ENCODE peak calls at places on chromosomes 7 and 10, in seven cellular contexts. H is IMR-90, Y is trophoblast cell, L is H1, P is H9, G is mesendoderm, M is mesenchymal stem cell. T is an unnamed sample.

GRCh38 chr7:93622036-93622714 is 47.7 kb upstream of the CALCR start:
- DNase-seq in P (peak; percentile 35), H (peak; percentile 8), L (no peak), M (peak; percentile 33), G (peak; percentile 81), Y (peak; percentile 73), T (no peak)

GRCh38 chr10:23096814-23097549 is 1.6 kb downstream of the MSRB2 start:
- DNase-seq in L (no peak), H (peak; percentile 70), G (peak; percentile 21), M (peak; percentile 61), P (no peak), Y (peak; percentile 21), T (no peak)

GRCh38 chr7:151063212-151063561 is 3.8 kb downstream of the SLC4A2 start:
- DNase-seq in M (peak; percentile 85), P (no peak), H (peak; percentile 69), L (no peak), Y (peak; percentile 92), G (peak; percentile 64), T (no peak)

GRCh38 chr7:113582471-113582870 is 336.3 kb downstream of the PPP1R3A start:
- DNase-seq in M (no peak), P (no peak), L (no peak), Y (peak; percentile 7), G (no peak), H (no peak), T (no peak)

GRCh38 chr7:35729061-35729783 is 34.3 kb upstream of the HERPUD2 start:
- DNase-seq in H (no peak), P (no peak), M (no peak), Y (peak; percentile 37), L (no peak), G (no peak), T (no peak)

GRCh38 chr10:66964946-66965345 is 39.1 kb downstream of the LRRTM3 start:
- DNase-seq in G (no peak), M (no peak), Y (no peak), P (no peak), L (no peak), H (no peak), T (no peak)

GRCh38 chr10:32323051-32323450 is 23.9 kb downstream of the EPC1 start:
- DNase-seq in M (no peak), P (no peak), Y (no peak), H (no peak), G (no peak), L (no peak), T (no peak)

GRCh38 chr7:87599336-87599735 is 1.3 kb downstream of the ABCB1 start:
- DNase-seq in H (no peak), P (no peak), L (no peak), G (no peak), M (peak; percentile 28), Y (no peak), T (no peak)

GRCh38 chr7:64886956-64887545 is 16.0 kb upstream of the ZNF273 start:
- DNase-seq in Y (no peak), G (no peak), L (no peak), P (peak; percentile 5), M (no peak), H (no peak), T (no peak)

GRCh38 chr10:21926949-21927348 is 76.6 kb downstream of the DNAJC1 start:
- DNase-seq in L (no peak), Y (peak; percentile 97), P (no peak), H (peak; percentile 94), G (peak; percentile 67), M (peak; percentile 92), T (no peak)

GRCh38 chr10:25682203-25682950 is 251.7 kb upstream of the MYO3A start:
- DNase-seq in H (no peak), Y (peak; percentile 23), M (peak; percentile 56), G (peak; percentile 51), L (no peak), P (no peak), T (peak; percentile 23)

GRCh38 chr10:126499744-126500143 is 111.5 kb upstream of the ADAM12 start:
- DNase-seq in P (no peak), M (no peak), G (no peak), L (no peak), Y (no peak), H (no peak), T (no peak)

GRCh38 chr10:126902157-126902556 is 3.1 kb upstream of the DOCK1 start:
- DNase-seq in L (no peak), M (peak; percentile 82), H (peak; percentile 69), Y (peak; percentile 92), G (peak; percentile 48), P (no peak), T (no peak)

GRCh38 chr10:86331861-86332260 is 34.7 kb downstream of the GRID1 start:
- DNase-seq in L (no peak), M (no peak), Y (no peak), H (no peak), G (no peak), P (no peak), T (no peak)

GRCh38 chr10:19347592-19347991 is 299.0 kb downstream of the MALRD1 start:
- DNase-seq in Y (peak; percentile 17), L (no peak), M (no peak), G (peak; percentile 26), H (no peak), P (no peak), T (peak; percentile 2)

GRCh38 chr7:34845666-34846361 is 187.8 kb downstream of the NPSR1 start:
- DNase-seq in P (no peak), L (no peak), H (no peak), G (peak; percentile 86), M (peak; percentile 37), Y (peak; percentile 22), T (no peak)

GRCh38 chr7:157413881-157414701 is 77.3 kb downstream of the DNAJB6 start:
- DNase-seq in M (no peak), G (no peak), Y (peak; percentile 62), H (no peak), L (no peak), P (no peak), T (no peak)

GRCh38 chr7:23622469-23622868 is 25.3 kb downstream of the CCDC126 start:
- DNase-seq in G (no peak), H (peak; percentile 76), Y (peak; percentile 77), L (no peak), M (peak; percentile 69), P (no peak), T (no peak)

GRCh38 chr10:89414879-89415821 is 782 bp downstream of the IFIT5 start:
- DNase-seq in H (peak; percentile 32), L (no peak), M (peak; percentile 76), Y (peak; percentile 64), P (peak; percentile 56), G (peak; percentile 69), T (peak; percentile 33)

GRCh38 chr10:1148855-1149620 is 92.9 kb downstream of the WDR37 start:
- DNase-seq in P (no peak), L (no peak), M (no peak), Y (no peak), H (no peak), G (no peak), T (no peak)

GRCh38 chr10:31352436-31353226 is 33.6 kb downstream of the ZEB1 start:
- DNase-seq in L (no peak), G (no peak), M (no peak), H (no peak), Y (no peak), P (no peak), T (no peak)

GRCh38 chr10:4450981-4451501 is 375.0 kb upstream of the AKR1E2 start:
- DNase-seq in Y (peak; percentile 93), P (no peak), H (peak; percentile 90), G (peak; percentile 71), M (peak; percentile 64), L (no peak), T (no peak)

GRCh38 chr7:153404781-153405279 is 645.3 kb downstream of the ACTR3B start:
- DNase-seq in M (no peak), L (no peak), Y (no peak), G (no peak), H (no peak), P (no peak), T (no peak)

GRCh38 chr7:88586877-88587276 is 172.6 kb upstream of the ZNF804B start:
- DNase-seq in M (no peak), G (no peak), L (no peak), Y (no peak), P (no peak), H (no peak), T (no peak)

GRCh38 chr7:128961030-128961659 is 23.4 kb downstream of the IRF5 start:
- DNase-seq in P (no peak), Y (peak; percentile 87), L (no peak), H (no peak), M (no peak), G (no peak), T (no peak)

GRCh38 chr10:110363572-110364411 is 59.1 kb upstream of the SMNDC1 start:
- DNase-seq in H (no peak), L (no peak), M (no peak), Y (no peak), G (no peak), P (no peak), T (no peak)

GRCh38 chr10:30359373-30360206 is 10.5 kb upstream of the MTPAP start:
- DNase-seq in M (peak; percentile 71), P (peak; percentile 91), G (peak; percentile 93), L (peak; percentile 71), H (peak; percentile 43), Y (peak; percentile 93), T (peak; percentile 61)

GRCh38 chr10:84135836-84136235 is 3.5 kb upstream of the GHITM start:
- DNase-seq in H (no peak), L (no peak), P (no peak), M (no peak), Y (no peak), G (no peak), T (no peak)

GRCh38 chr7:98872328-98872924 is 2.6 kb upstream of the TMEM130 start:
- DNase-seq in H (no peak), L (no peak), Y (peak; percentile 47), M (peak; percentile 31), P (no peak), G (peak; percentile 75), T (no peak)

GRCh38 chr7:11587814-11588213 is 244.2 kb downstream of the THSD7A start:
- DNase-seq in Y (no peak), M (no peak), H (no peak), G (no peak), L (no peak), P (no peak), T (no peak)
- H3K79me1 ChIP-seq in Y (no peaks in the 10 kb centered on the region), M (no peaks in the 10 kb centered on the region), H (no peaks in the 10 kb centered on the region), G (no peaks in the 10 kb centered on the region), L (no peaks in the 10 kb centered on the region), P (no peaks in the 10 kb centered on the region), T (no peaks in the 10 kb centered on the region)

DNA sequence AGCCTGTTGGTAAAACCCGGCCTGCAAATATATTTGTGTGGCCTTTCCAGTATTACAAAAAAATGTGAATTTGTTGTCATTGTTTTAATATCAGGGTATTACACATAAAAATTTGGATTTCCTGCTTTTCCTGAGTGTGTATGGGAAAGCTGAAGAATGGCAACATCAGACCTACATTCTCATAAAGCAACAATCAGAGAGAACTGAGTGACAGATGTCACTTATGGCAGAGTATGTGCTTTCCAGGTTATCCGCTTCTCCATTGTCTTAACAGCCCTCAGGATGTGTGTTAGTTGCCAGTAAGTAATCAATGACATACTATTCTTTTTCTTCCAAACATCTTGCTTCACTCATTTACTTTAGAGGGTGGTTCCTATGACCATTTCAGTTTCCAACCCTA is 7.3 kb downstream of the SYPL1 start:
- DNase-seq in P (no peak), G (no peak), H (no peak), L (no peak), Y (no peak), M (no peak), T (no peak)
- H3K79me1 ChIP-seq in P (peaks cover 2% of the 10 kb centered on the region), G (peaks cover 11% of the 10 kb centered on the region), H (peaks cover 17% of the 10 kb centered on the region), L (peaks cover 3% of the 10 kb centered on the region), Y (no peaks in the 10 kb centered on the region), M (peaks cover 2% of the 10 kb centered on the region), T (no peaks in the 10 kb centered on the region)

GRCh38 chr10:60872451-60872850 is 71.5 kb downstream of the RHOBTB1 start:
- DNase-seq in H (no peak), P (no peak), G (no peak), Y (no peak), L (no peak), M (no peak), T (no peak)
- H3K79me1 ChIP-seq in H (no peaks in the 10 kb centered on the region), P (no peaks in the 10 kb centered on the region), G (no peaks in the 10 kb centered on the region), Y (no peaks in the 10 kb centered on the region), L (no peaks in the 10 kb centered on the region), M (peaks cover 5% of the 10 kb centered on the region), T (no peaks in the 10 kb centered on the region)

GRCh38 chr7:31963569-31964175 is 106.5 kb downstream of the PDE1C start:
- DNase-seq in M (no peak), H (no peak), G (no peak), Y (no peak), P (no peak), L (no peak), T (no peak)
- H3K79me1 ChIP-seq in M (peaks cover 11% of the 10 kb centered on the region), H (peaks cover 6% of the 10 kb centered on the region), G (no peaks in the 10 kb centered on the region), Y (no peaks in the 10 kb centered on the region), P (no peaks in the 10 kb centered on the region), L (no peaks in the 10 kb centered on the region), T (no peaks in the 10 kb centered on the region)